ENCODE peak calls at places on chromosomes 6 and 20, in four cellular contexts. Z, L, I and H are unnamed samples.
A peak's percentile ranks its signal among the peaks of the same experiment; 100 is the strongest.

GRCh38 chr6:27726620-27727023 is 185.6 kb downstream of the OR2B2 start:
- DNase-seq in Z (peak; percentile 49), L (no peak), I (peak; percentile 38), H (peak; percentile 0)

GRCh38 chr6:21800330-21800729 is 206.8 kb downstream of the SOX4 start:
- DNase-seq in I (no peak), Z (no peak), L (no peak), H (no peak)

GRCh38 chr6:151719070-151719469 is 88.4 kb upstream of the ESR1 start:
- DNase-seq in I (no peak), Z (no peak), L (no peak), H (no peak)

GRCh38 chr20:64232794-64233193 is 22.8 kb upstream of the PCMTD2 start:
- DNase-seq in Z (no peak), L (no peak), I (no peak), H (no peak)

GRCh38 chr6:111580826-111581505 is 24.7 kb downstream of the TRAF3IP2 start:
- DNase-seq in Z (no peak), I (no peak), L (no peak), H (peak; percentile 39)

GRCh38 chr6:50822078-50822476 is 3.4 kb downstream of the TFAP2B start:
- DNase-seq in Z (no peak), I (no peak), L (no peak), H (no peak)

GRCh38 chr6:136669299-136669699 is 119.1 kb upstream of the MAP7 start:
- DNase-seq in L (no peak), Z (no peak), I (peak; percentile 19), H (peak; percentile 89)

GRCh38 chr6:6006428-6007310 is at the start of gene NRN1:
- DNase-seq in L (no peak), I (no peak), Z (no peak), H (no peak)

GRCh38 chr6:65112435-65112834 is 594.6 kb downstream of the EYS start:
- DNase-seq in L (no peak), Z (no peak), I (no peak), H (no peak)

DNA sequence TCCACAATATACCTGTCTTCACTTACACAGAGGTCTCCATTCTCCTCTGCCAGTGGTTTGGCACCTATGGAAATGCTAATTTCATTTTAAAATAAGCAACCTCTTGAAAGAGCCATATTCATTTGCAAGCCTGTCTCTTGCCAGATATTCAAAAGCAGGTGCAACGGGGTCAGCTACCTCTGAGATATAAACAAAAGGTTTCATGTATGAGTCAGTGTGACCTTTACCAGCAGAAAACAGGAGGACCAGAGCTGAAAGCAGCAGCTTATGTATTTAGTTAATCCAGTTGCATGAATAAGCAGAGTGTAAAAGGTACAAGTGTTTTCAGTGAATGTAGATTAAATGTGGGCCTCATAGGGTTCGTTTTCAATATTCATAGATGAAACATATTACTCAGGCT is 56.0 kb downstream of the TENT5A start:
- DNase-seq in I (peak; percentile 25), Z (no peak), L (no peak), H (peak; percentile 33)
- TF ChIP-seq MAZ in I (no peak), Z (no peak), L (no peak), H (no peak)

GRCh38 chr6:38370653-38371311 is 268.9 kb downstream of the BTBD9 start:
- DNase-seq in L (no peak), I (no peak), Z (no peak), H (no peak)
- TF ChIP-seq MAZ in L (no peak), I (no peak), Z (no peak), H (no peak)

GRCh38 chr6:127289934-127290333 is 23.3 kb downstream of the RNF146 start:
- DNase-seq in L (no peak), I (no peak), Z (no peak), H (no peak)

GRCh38 chr6:127288705-127289104 is 22.0 kb downstream of the RNF146 start:
- DNase-seq in L (no peak), I (no peak), Z (no peak), H (peak; percentile 51)

GRCh38 chr6:127290391-127290963 is 23.8 kb downstream of the RNF146 start:
- DNase-seq in L (no peak), I (no peak), Z (no peak), H (no peak)

GRCh38 chr6:127291495-127291894 is 24.8 kb downstream of the RNF146 start:
- DNase-seq in L (no peak), Z (no peak), I (no peak), H (no peak)
- TF ChIP-seq MAZ in L (no peak), Z (no peak), I (no peak), H (no peak)

GRCh38 chr20:19074828-19075516 is 137.5 kb upstream of the SLC24A3 start:
- DNase-seq in Z (no peak), L (no peak), I (no peak), H (no peak)

GRCh38 chr20:19072988-19073387 is 139.5 kb upstream of the SLC24A3 start:
- DNase-seq in Z (no peak), L (no peak), I (no peak), H (no peak)

GRCh38 chr20:19071442-19071717 is 141.1 kb upstream of the SLC24A3 start:
- DNase-seq in L (no peak), I (no peak), Z (no peak), H (no peak)

GRCh38 chr20:19071902-19072498 is 140.4 kb upstream of the SLC24A3 start:
- DNase-seq in I (no peak), L (no peak), Z (no peak), H (no peak)

GRCh38 chr20:19073584-19074198 is 138.8 kb upstream of the SLC24A3 start:
- DNase-seq in Z (peak; percentile 25), I (peak; percentile 20), L (peak; percentile 22), H (no peak)
- TF ChIP-seq MAZ in Z (no peak), I (no peak), L (no peak), H (no peak)